ENCODE peak calls at places on chromosomes 7 and 10, in six cellular contexts. One of them, this sample, is unnamed.
A peak's percentile ranks its signal among the peaks of the same experiment; 100 is the strongest.

GRCh38 chr10:104735036-104735435 is 93.9 kb downstream of the SORCS3 start:
- DNase-seq in breast epithelium: no peak
- DNase-seq in ovary: no peak
- DNase-seq in cardiac fibroblast: no peak
- DNase-seq in endothelial cell: peak; percentile 19
- DNase-seq in lung: no peak
- DNase-seq in this sample: no peak

GRCh38 chr7:44093102-44093641 is 10.8 kb upstream of the POLM start:
- DNase-seq in cardiac fibroblast: no peak
- DNase-seq in endothelial cell: no peak
- DNase-seq in breast epithelium: no peak
- DNase-seq in ovary: no peak
- DNase-seq in lung: no peak
- DNase-seq in this sample: no peak

GRCh38 chr10:110992011-110992800 is 72.8 kb downstream of the SHOC2 start:
- DNase-seq in cardiac fibroblast: no peak
- DNase-seq in endothelial cell: no peak
- DNase-seq in lung: no peak
- DNase-seq in breast epithelium: no peak
- DNase-seq in ovary: no peak
- DNase-seq in this sample: no peak

GRCh38 chr10:4174197-4174596 is 389.2 kb upstream of the KLF6 start:
- DNase-seq in cardiac fibroblast: peak; percentile 5
- DNase-seq in breast epithelium: no peak
- DNase-seq in endothelial cell: no peak
- DNase-seq in lung: no peak
- DNase-seq in ovary: no peak
- DNase-seq in this sample: no peak

GRCh38 chr10:129491123-129491734 is 24.2 kb downstream of the MGMT start:
- DNase-seq in ovary: no peak
- DNase-seq in endothelial cell: no peak
- DNase-seq in cardiac fibroblast: peak; percentile 25
- DNase-seq in breast epithelium: no peak
- DNase-seq in lung: no peak
- DNase-seq in this sample: peak; percentile 1

GRCh38 chr7:95157381-95157780 is 167.0 kb downstream of the PON1 start:
- DNase-seq in ovary: no peak
- DNase-seq in endothelial cell: no peak
- DNase-seq in lung: no peak
- DNase-seq in cardiac fibroblast: no peak
- DNase-seq in breast epithelium: no peak
- DNase-seq in this sample: no peak

GRCh38 chr10:132563485-132564248 is 26.1 kb downstream of the INPP5A start:
- DNase-seq in endothelial cell: no peak
- DNase-seq in lung: no peak
- DNase-seq in breast epithelium: no peak
- DNase-seq in cardiac fibroblast: no peak
- DNase-seq in ovary: no peak
- DNase-seq in this sample: no peak

GRCh38 chr10:119313645-119314044 is 106.3 kb downstream of the GRK5 start:
- DNase-seq in breast epithelium: no peak
- DNase-seq in ovary: no peak
- DNase-seq in cardiac fibroblast: no peak
- DNase-seq in lung: no peak
- DNase-seq in endothelial cell: no peak
- DNase-seq in this sample: no peak

GRCh38 chr7:13920053-13920697 is 69.3 kb downstream of the ETV1 start:
- DNase-seq in ovary: no peak
- DNase-seq in lung: no peak
- DNase-seq in breast epithelium: no peak
- DNase-seq in endothelial cell: peak; percentile 39
- DNase-seq in cardiac fibroblast: peak; percentile 99
- DNase-seq in this sample: peak; percentile 100

GRCh38 chr10:101223274-101224059 is 5.8 kb downstream of the LBX1 start:
- DNase-seq in breast epithelium: no peak
- DNase-seq in lung: no peak
- DNase-seq in endothelial cell: no peak
- DNase-seq in ovary: no peak
- DNase-seq in cardiac fibroblast: no peak
- DNase-seq in this sample: no peak

GRCh38 chr10:12945709-12946359 is 55.7 kb downstream of the CCDC3 start:
- DNase-seq in cardiac fibroblast: no peak
- DNase-seq in breast epithelium: no peak
- DNase-seq in ovary: no peak
- DNase-seq in lung: no peak
- DNase-seq in endothelial cell: no peak
- DNase-seq in this sample: no peak

GRCh38 chr7:136359333-136359903 is 382.3 kb upstream of the MTPN start:
- DNase-seq in cardiac fibroblast: no peak
- DNase-seq in ovary: no peak
- DNase-seq in breast epithelium: no peak
- DNase-seq in endothelial cell: no peak
- DNase-seq in lung: no peak
- DNase-seq in this sample: no peak

GRCh38 chr7:1497293-1497927 is 6.8 kb downstream of the INTS1 start:
- DNase-seq in breast epithelium: no peak
- DNase-seq in endothelial cell: no peak
- DNase-seq in lung: no peak
- DNase-seq in cardiac fibroblast: no peak
- DNase-seq in ovary: no peak
- DNase-seq in this sample: no peak

GRCh38 chr7:17150018-17150417 is 148.4 kb upstream of the AHR start:
- DNase-seq in ovary: no peak
- DNase-seq in endothelial cell: no peak
- DNase-seq in cardiac fibroblast: no peak
- DNase-seq in lung: no peak
- DNase-seq in breast epithelium: no peak
- DNase-seq in this sample: no peak

GRCh38 chr7:7484072-7484471 is 51.6 kb downstream of the COL28A1 start:
- DNase-seq in cardiac fibroblast: no peak
- DNase-seq in ovary: no peak
- DNase-seq in breast epithelium: no peak
- DNase-seq in endothelial cell: no peak
- DNase-seq in lung: no peak
- DNase-seq in this sample: no peak

GRCh38 chr10:77409697-77410471 is 227.7 kb downstream of the KCNMA1 start:
- DNase-seq in lung: peak; percentile 66
- DNase-seq in cardiac fibroblast: no peak
- DNase-seq in endothelial cell: no peak
- DNase-seq in ovary: no peak
- DNase-seq in breast epithelium: no peak
- DNase-seq in this sample: no peak

GRCh38 chr7:79282882-79283602 is 170.4 kb downstream of the MAGI2 start:
- DNase-seq in breast epithelium: no peak
- DNase-seq in cardiac fibroblast: peak; percentile 58
- DNase-seq in endothelial cell: no peak
- DNase-seq in lung: no peak
- DNase-seq in ovary: no peak
- DNase-seq in this sample: peak; percentile 87

GRCh38 chr7:55515569-55516279 is 56.6 kb downstream of the VOPP1 start:
- DNase-seq in lung: no peak
- DNase-seq in cardiac fibroblast: peak; percentile 27
- DNase-seq in endothelial cell: peak; percentile 26
- DNase-seq in ovary: no peak
- DNase-seq in breast epithelium: no peak
- DNase-seq in this sample: no peak

GRCh38 chr10:57961487-57961886 is 306.2 kb downstream of the IPMK start:
- DNase-seq in ovary: no peak
- DNase-seq in endothelial cell: no peak
- DNase-seq in breast epithelium: no peak
- DNase-seq in lung: no peak
- DNase-seq in cardiac fibroblast: no peak
- DNase-seq in this sample: no peak

GRCh38 chr7:68793513-68793912 is 804.8 kb upstream of the AUTS2 start:
- DNase-seq in breast epithelium: no peak
- DNase-seq in lung: no peak
- DNase-seq in endothelial cell: no peak
- DNase-seq in ovary: no peak
- DNase-seq in cardiac fibroblast: no peak
- DNase-seq in this sample: no peak

GRCh38 chr7:1464694-1465093 is 5.4 kb upstream of the MICALL2 start:
- DNase-seq in lung: no peak
- DNase-seq in breast epithelium: no peak
- DNase-seq in cardiac fibroblast: no peak
- DNase-seq in endothelial cell: no peak
- DNase-seq in ovary: no peak
- DNase-seq in this sample: no peak

GRCh38 chr10:43846968-43847367 is 198.3 kb upstream of the ZNF32 start:
- DNase-seq in cardiac fibroblast: peak; percentile 66
- DNase-seq in lung: no peak
- DNase-seq in ovary: no peak
- DNase-seq in endothelial cell: no peak
- DNase-seq in breast epithelium: no peak
- DNase-seq in this sample: no peak

GRCh38 chr10:108465871-108466641 is 1301.5 kb upstream of the SORCS1 start:
- DNase-seq in endothelial cell: peak; percentile 39
- DNase-seq in lung: peak; percentile 29
- DNase-seq in cardiac fibroblast: peak; percentile 20
- DNase-seq in breast epithelium: no peak
- DNase-seq in ovary: no peak
- DNase-seq in this sample: no peak

GRCh38 chr7:70533614-70534013 is 598.3 kb upstream of the GALNT17 start:
- DNase-seq in cardiac fibroblast: no peak
- DNase-seq in breast epithelium: no peak
- DNase-seq in endothelial cell: no peak
- DNase-seq in ovary: no peak
- DNase-seq in lung: no peak
- DNase-seq in this sample: no peak

DNA sequence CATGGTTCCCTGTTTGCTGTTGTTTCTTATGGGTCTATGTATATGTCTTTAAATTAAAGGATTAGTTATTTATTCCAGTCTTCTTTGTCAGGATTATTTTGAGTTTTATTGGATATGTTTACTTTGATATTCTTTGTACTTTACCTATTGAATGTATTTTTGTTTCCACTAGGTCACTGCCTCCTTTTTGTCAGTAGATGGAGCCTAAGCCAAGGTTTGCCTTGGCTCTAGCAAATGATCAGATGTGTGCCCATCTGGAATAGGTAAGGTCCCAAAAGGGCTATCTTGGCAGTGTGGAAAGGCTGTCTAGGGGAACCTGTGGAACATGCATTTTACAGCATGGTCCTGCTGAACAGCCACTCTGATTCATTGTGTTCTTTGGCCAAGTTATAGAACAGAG is 337.3 kb upstream of the GHITM start:
- DNase-seq in cardiac fibroblast: no peak
- DNase-seq in lung: no peak
- DNase-seq in breast epithelium: no peak
- DNase-seq in endothelial cell: no peak
- DNase-seq in ovary: no peak
- DNase-seq in this sample: no peak
- TF ChIP-seq CTCF in cardiac fibroblast: no peak
- TF ChIP-seq CTCF in lung: no peak
- TF ChIP-seq CTCF in breast epithelium: no peak
- TF ChIP-seq CTCF in endothelial cell: no peak
- TF ChIP-seq CTCF in ovary: no peak
- TF ChIP-seq CTCF in this sample: peak; percentile 8

DNA sequence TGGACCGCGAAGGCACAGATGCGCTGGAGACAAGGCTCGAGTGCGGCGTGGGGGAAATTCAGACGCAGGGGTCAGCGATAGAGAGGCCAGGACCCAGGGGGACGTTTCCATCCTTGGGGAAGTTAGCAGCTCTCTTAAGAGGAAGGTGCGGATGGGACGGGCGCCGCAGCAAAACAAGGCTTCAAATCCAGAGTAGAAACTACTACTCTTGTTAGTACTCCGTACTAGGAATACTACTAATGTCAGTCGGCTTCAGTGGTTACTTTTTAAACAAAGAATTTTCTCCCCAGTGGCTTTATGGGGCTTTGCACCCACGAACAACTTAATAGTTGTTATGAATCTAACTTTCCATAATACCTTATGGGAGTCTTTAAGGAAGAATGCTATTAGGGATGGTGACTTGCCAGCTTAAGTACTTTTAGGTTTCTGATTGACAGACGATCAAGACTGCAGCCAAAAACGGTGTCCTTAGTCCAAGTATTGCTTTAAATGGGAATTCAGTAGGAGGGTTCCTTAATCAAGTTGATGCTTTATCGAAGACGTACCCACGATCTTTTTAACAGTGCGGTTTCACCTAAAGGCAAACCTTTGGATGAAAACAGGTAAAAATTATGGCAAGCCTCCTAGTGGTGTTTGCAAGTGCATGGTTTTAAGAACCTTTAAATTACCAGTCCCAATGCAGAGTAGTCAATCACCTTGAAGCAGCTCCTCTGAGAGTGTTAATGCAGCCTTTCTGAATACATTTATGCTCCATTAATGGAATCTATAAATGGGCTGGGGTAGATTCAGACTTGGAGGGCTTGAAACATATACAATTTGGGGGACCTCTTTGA is 868 bp upstream of the IDE start:
- DNase-seq in cardiac fibroblast: peak; percentile 53
- DNase-seq in endothelial cell: no peak
- DNase-seq in ovary: no peak
- DNase-seq in lung: no peak
- DNase-seq in breast epithelium: no peak
- DNase-seq in this sample: no peak
- TF ChIP-seq CTCF in cardiac fibroblast: peak; percentile 6
- TF ChIP-seq CTCF in endothelial cell: peak; percentile 42
- TF ChIP-seq CTCF in ovary: no peak
- TF ChIP-seq CTCF in lung: no peak
- TF ChIP-seq CTCF in breast epithelium: peak; percentile 19
- TF ChIP-seq CTCF in this sample: peak; percentile 30

DNA sequence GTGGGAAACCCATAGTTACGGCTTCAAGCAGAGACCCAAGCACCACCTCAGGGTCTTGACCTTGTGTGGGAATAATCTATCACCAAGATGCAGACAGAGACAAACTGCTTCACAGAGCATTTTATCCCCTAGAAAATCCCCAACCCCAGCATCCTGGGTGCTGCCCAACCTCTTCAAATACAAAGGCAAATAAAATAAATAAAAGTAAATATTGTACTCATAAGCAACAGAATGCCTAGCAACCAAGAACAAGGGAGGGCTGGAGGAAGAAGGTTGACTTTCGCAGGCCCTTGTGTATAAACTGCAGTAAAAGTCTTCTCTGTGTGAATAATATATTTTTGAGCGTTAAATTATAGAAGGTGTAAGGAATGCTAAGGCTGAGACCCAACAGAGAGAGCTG is 219.5 kb downstream of the WDR11 start:
- DNase-seq in ovary: no peak
- DNase-seq in lung: no peak
- DNase-seq in breast epithelium: no peak
- DNase-seq in endothelial cell: no peak
- DNase-seq in cardiac fibroblast: no peak
- DNase-seq in this sample: no peak
- TF ChIP-seq CTCF in ovary: no peak
- TF ChIP-seq CTCF in lung: no peak
- TF ChIP-seq CTCF in breast epithelium: no peak
- TF ChIP-seq CTCF in endothelial cell: no peak
- TF ChIP-seq CTCF in cardiac fibroblast: no peak
- TF ChIP-seq CTCF in this sample: no peak

DNA sequence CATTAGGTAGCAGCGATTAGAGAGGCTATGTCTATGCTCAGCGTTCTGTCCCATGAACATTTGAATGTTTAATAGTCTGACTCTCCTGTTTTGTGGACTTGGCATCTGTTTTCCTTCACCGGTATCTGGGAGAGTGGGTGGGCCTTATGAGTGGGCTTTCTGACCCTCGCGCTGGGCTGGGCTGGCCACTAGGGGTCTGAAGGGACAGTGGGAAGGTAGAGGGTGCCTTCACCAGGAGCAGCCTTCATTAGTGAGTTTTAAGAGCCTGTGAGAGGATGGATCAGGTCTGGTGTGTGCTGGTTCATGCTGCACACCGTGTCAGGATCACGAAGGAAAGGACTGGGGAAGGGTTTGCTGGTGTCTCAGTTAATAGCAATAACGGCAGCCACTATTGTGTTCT is 33.4 kb downstream of the DCLRE1A start:
- DNase-seq in endothelial cell: peak; percentile 59
- DNase-seq in cardiac fibroblast: no peak
- DNase-seq in breast epithelium: no peak
- DNase-seq in lung: no peak
- DNase-seq in ovary: no peak
- DNase-seq in this sample: no peak
- TF ChIP-seq CTCF in endothelial cell: peak; percentile 31
- TF ChIP-seq CTCF in cardiac fibroblast: no peak
- TF ChIP-seq CTCF in breast epithelium: no peak
- TF ChIP-seq CTCF in lung: no peak
- TF ChIP-seq CTCF in ovary: no peak
- TF ChIP-seq CTCF in this sample: peak; percentile 42

This sample was measured in retinal pigment epithelial cell.